ENCODE peak calls at places on chromosome 21, in five cellular contexts. G, S, E, X and D are unnamed samples.

GRCh38 chr21:33441489-33442477 is 38.0 kb downstream of the TMEM50B start:
- DNase-seq in E (no peak), S (no peak), G (peak; percentile 73), X (peak; percentile 91), D (peak; percentile 58)

GRCh38 chr21:38699048-38699447 is 106.7 kb upstream of the ETS2 start:
- DNase-seq in X (no peak), G (no peak), S (peak; percentile 59), E (no peak), D (peak; percentile 6)

GRCh38 chr21:38766987-38767722 is 38.6 kb upstream of the ETS2 start:
- DNase-seq in X (no peak), G (peak; percentile 80), E (no peak), S (no peak), D (no peak)

GRCh38 chr21:14995695-14996490 is 68.9 kb downstream of the NRIP1 start:
- DNase-seq in S (no peak), E (no peak), G (no peak), X (peak; percentile 82), D (peak; percentile 80)

GRCh38 chr21:39258207-39258606 is 55.2 kb downstream of the BRWD1 start:
- DNase-seq in S (no peak), E (no peak), G (no peak), X (no peak), D (no peak)

GRCh38 chr21:36882776-36883175 is 83.7 kb downstream of the HLCS start:
- DNase-seq in E (no peak), S (no peak), X (peak; percentile 36), G (no peak), D (no peak)

GRCh38 chr21:42685036-42685435 is 31.6 kb downstream of the PDE9A start:
- DNase-seq in X (no peak), G (no peak), E (no peak), S (no peak), D (no peak)

GRCh38 chr21:45383615-45384201 is 21.3 kb upstream of the COL18A1 start:
- DNase-seq in G (no peak), E (no peak), X (no peak), S (peak; percentile 62), D (no peak)

GRCh38 chr21:30227633-30228404 is 11.9 kb upstream of the CLDN8 start:
- DNase-seq in X (peak; percentile 98), E (no peak), S (no peak), G (no peak), D (peak; percentile 99)